ENCODE peak calls at places on chromosomes 13 and 19, in ten cellular contexts. K, A, O, X, F, Z, N, S, P and I are unnamed samples.

GRCh38 chr13:109157275-109157674 is 527.9 kb downstream of the MYO16 start:
- DNase-seq in A (no peak), F (no peak), K (no peak), Z (no peak), S (no peak), O (no peak), X (no peak), P (no peak), N (no peak), I (no peak)

GRCh38 chr19:1631557-1632100 is 20.8 kb downstream of the TCF3 start:
- DNase-seq in N (no peak), P (no peak), K (no peak), S (no peak), A (no peak), F (no peak), O (no peak), X (no peak), Z (no peak), I (no peak)

GRCh38 chr13:65188691-65189090 is 2041.4 kb downstream of the PCDH9 start:
- DNase-seq in S (no peak), N (no peak), O (no peak), A (no peak), Z (no peak), P (no peak), X (no peak), K (no peak), F (no peak), I (no peak)

GRCh38 chr13:110820311-110820710 is 94.6 kb downstream of the ANKRD10 start:
- DNase-seq in K (no peak), N (no peak), P (no peak), S (no peak), Z (no peak), O (no peak), A (no peak), F (no peak), X (no peak), I (no peak)

GRCh38 chr19:37763488-37763887 is 15.9 kb downstream of the ZNF573 start:
- DNase-seq in A (no peak), P (no peak), F (no peak), O (no peak), N (no peak), Z (no peak), S (no peak), X (peak), K (no peak), I (no peak)

GRCh38 chr19:4234862-4235201 is 5.5 kb downstream of the EBI3 start:
- DNase-seq in S (no peak), F (no peak), A (no peak), P (no peak), K (no peak), Z (no peak), X (no peak), O (no peak), N (no peak), I (no peak)

GRCh38 chr13:40503026-40503425 is 163.4 kb downstream of the FOXO1 start:
- DNase-seq in X (no peak), P (no peak), O (no peak), N (no peak), Z (no peak), K (no peak), S (no peak), A (no peak), F (no peak), I (no peak)

GRCh38 chr19:49837425-49837824 is 13.5 kb upstream of the PTOV1 start:
- DNase-seq in P (no peak), X (no peak), O (no peak), F (no peak), K (no peak), N (no peak), A (no peak), Z (no peak), S (no peak), I (no peak)

GRCh38 chr13:80342541-80343371 is 1.8 kb upstream of the SPRY2 start:
- DNase-seq in K (peak), N (peak), A (peak), X (peak), O (no peak), Z (peak), S (peak), P (no peak), F (peak), I (peak)

GRCh38 chr19:34733266-34733825 is 697 bp upstream of the ZNF181 start:
- DNase-seq in X (no peak), O (no peak), A (peak), Z (peak), N (no peak), S (no peak), F (no peak), P (no peak), K (no peak), I (peak)